ENCODE peak calls at places on chromosomes 7 and 10, in six cellular contexts. A is CD8-positive, alpha-beta T cell; I is C1 segment of cervical spinal cord; C is ovary; X is RWPE1; B is activated naive CD8-positive, alpha-beta T cell treated with anti-CD3 and anti-CD28 coated beads for 36 hours. L is an unnamed sample.

GRCh38 chr10:62972103-62972502 is 155.9 kb upstream of the EGR2 start:
- DNase-seq in X (no peak), I (no peak), B (no peak), C (no peak), A (no peak), L (no peak)

GRCh38 chr7:15925608-15926007 is 239.1 kb upstream of the MEOX2 start:
- DNase-seq in I (no peak), X (no peak), B (no peak), A (no peak), C (no peak), L (no peak)

GRCh38 chr10:82206831-82207230 is 331.8 kb downstream of the NRG3 start:
- DNase-seq in C (no peak), B (no peak), A (no peak), I (no peak), X (no peak), L (no peak)

GRCh38 chr7:155454183-155455112 is 3.5 kb upstream of the EN2 start:
- DNase-seq in A (no peak), I (no peak), B (no peak), X (no peak), C (no peak), L (no peak)

GRCh38 chr10:93992400-93993030 is 1.2 kb upstream of the PLCE1 start:
- DNase-seq in A (no peak), B (no peak), X (no peak), C (no peak), I (no peak), L (no peak)

GRCh38 chr7:138584283-138584682 is 116.9 kb downstream of the SVOPL start:
- DNase-seq in A (no peak), B (no peak), C (no peak), I (no peak), X (no peak), L (no peak)

GRCh38 chr10:112872728-112873127 is 77.3 kb upstream of the TCF7L2 start:
- DNase-seq in X (no peak), C (no peak), I (no peak), B (no peak), A (no peak), L (no peak)

GRCh38 chr7:1907751-1908365 is 237.8 kb downstream of the ELFN1 start:
- DNase-seq in I (no peak), C (no peak), X (no peak), B (no peak), A (no peak), L (no peak)

GRCh38 chr10:116382290-116382689 is 45.4 kb upstream of the PNLIPRP3 start:
- DNase-seq in B (no peak), I (no peak), C (no peak), X (no peak), A (no peak), L (no peak)

GRCh38 chr7:30708412-30708811 is 26.2 kb upstream of the CRHR2 start:
- DNase-seq in C (no peak), X (no peak), A (no peak), B (no peak), I (no peak), L (no peak)

GRCh38 chr10:80137031-80137712 is 4.6 kb downstream of the PLAC9 start:
- DNase-seq in C (no peak), B (no peak), A (no peak), I (no peak), X (no peak), L (no peak)

GRCh38 chr10:80535671-80536360 is 1.9 kb upstream of the SH2D4B start:
- DNase-seq in I (peak), B (peak), C (peak), X (peak), A (peak), L (peak)

GRCh38 chr7:132785861-132786260 is 209.6 kb upstream of the PLXNA4 start:
- DNase-seq in X (no peak), B (no peak), A (no peak), I (no peak), C (no peak), L (no peak)

GRCh38 chr7:1004018-1004880 is 21.3 kb downstream of the CYP2W1 start:
- DNase-seq in C (no peak), B (no peak), A (no peak), X (no peak), I (no peak), L (no peak)

L was measured in immature natural killer cell.